ENCODE peak calls at places on chromosomes 1 and 21, in six cellular contexts. Z is right cardiac atrium; C is CD4-positive, alpha-beta memory T cell; N is PC-9; O is A549; D is adipocyte. A is an unnamed sample. For H3K4me1 and H3K9me3, the result is how much of the 10 kb centered on the place peaks cover.

GRCh38 chr1:53440633-53441032 is 18.6 kb upstream of the DMRTB1 start:
- DNase-seq in Z (no peak), C (no peak), N (no peak), O (no peak), D (no peak), A (no peak)

GRCh38 chr1:56258395-56258794 is 321.0 kb downstream of the PLPP3 start:
- DNase-seq in Z (no peak), C (no peak), N (no peak), O (no peak), D (no peak), A (no peak)

GRCh38 chr1:39901486-39902120 is at the start of gene MYCL:
- DNase-seq in Z (peak), C (peak), N (peak), O (peak), D (peak), A (peak)

GRCh38 chr1:211639500-211640361 is 35.7 kb downstream of the NEK2 start:
- DNase-seq in Z (no peak), C (no peak), N (peak), O (peak), D (peak), A (no peak)

GRCh38 chr1:101178688-101179491 is 57.9 kb upstream of the S1PR1 start:
- DNase-seq in Z (no peak), C (peak), N (no peak), O (no peak), D (no peak), A (no peak)

GRCh38 chr1:96845464-96845863 is 123.9 kb downstream of the PTBP2 start:
- DNase-seq in Z (peak), C (peak), N (no peak), O (peak), D (no peak), A (peak)

GRCh38 chr1:200856716-200857352 is 15.9 kb upstream of the GPR25 start:
- DNase-seq in Z (no peak), C (no peak), N (no peak), O (no peak), D (peak), A (no peak)

GRCh38 chr1:9149837-9150581 is 21.1 kb upstream of the GPR157 start:
- DNase-seq in Z (peak), C (no peak), N (no peak), O (no peak), D (no peak), A (no peak)

GRCh38 chr1:174165471-174166137 is 6.3 kb downstream of the RABGAP1L start:
- DNase-seq in Z (peak), C (no peak), N (no peak), O (no peak), D (peak), A (no peak)

GRCh38 chr1:202131956-202132821 is 9.5 kb downstream of the GPR37L1 start:
- DNase-seq in Z (peak), C (no peak), N (peak), O (no peak), D (no peak), A (no peak)

GRCh38 chr1:230073371-230074035 is 6.5 kb downstream of the GALNT2 start:
- DNase-seq in Z (peak), C (no peak), N (peak), O (peak), D (peak), A (peak)

GRCh38 chr1:156097499-156098178 is 15.4 kb upstream of the MEX3A start:
- DNase-seq in Z (peak), C (no peak), N (no peak), O (no peak), D (no peak), A (no peak)

GRCh38 chr1:5265416-5266075 is 611.1 kb downstream of the AJAP1 start:
- DNase-seq in Z (peak), C (no peak), N (no peak), O (no peak), D (no peak), A (no peak)

GRCh38 chr1:115184951-115185331 is 95.6 kb upstream of the TSPAN2 start:
- DNase-seq in Z (peak), C (no peak), N (peak), O (peak), D (peak), A (no peak)

GRCh38 chr1:58773406-58773840 is 10.4 kb downstream of the JUN start:
- DNase-seq in Z (peak), C (no peak), N (peak), O (no peak), D (peak), A (no peak)

GRCh38 chr1:213176341-213176740 is 125.3 kb downstream of the RPS6KC1 start:
- DNase-seq in Z (no peak), C (no peak), N (no peak), O (no peak), D (no peak), A (peak)

GRCh38 chr1:90616395-90616794 is 100.7 kb downstream of the BARHL2 start:
- DNase-seq in Z (no peak), C (no peak), N (no peak), O (peak), D (no peak), A (peak)

GRCh38 chr1:82704966-82705365 is 904.2 kb downstream of the ADGRL2 start:
- DNase-seq in Z (no peak), C (no peak), N (no peak), O (no peak), D (peak), A (no peak)

GRCh38 chr1:154936416-154937050 is at the start of gene PMVK:
- DNase-seq in Z (peak), C (peak), N (peak), O (peak), D (peak), A (peak)

GRCh38 chr1:56331207-56331891 is 248.0 kb downstream of the PLPP3 start:
- DNase-seq in Z (no peak), C (no peak), N (peak), O (no peak), D (peak), A (no peak)

GRCh38 chr1:244653439-244654283 is 735 bp downstream of the DESI2 start:
- DNase-seq in Z (no peak), C (peak), N (peak), O (peak), D (peak), A (peak)

DNA sequence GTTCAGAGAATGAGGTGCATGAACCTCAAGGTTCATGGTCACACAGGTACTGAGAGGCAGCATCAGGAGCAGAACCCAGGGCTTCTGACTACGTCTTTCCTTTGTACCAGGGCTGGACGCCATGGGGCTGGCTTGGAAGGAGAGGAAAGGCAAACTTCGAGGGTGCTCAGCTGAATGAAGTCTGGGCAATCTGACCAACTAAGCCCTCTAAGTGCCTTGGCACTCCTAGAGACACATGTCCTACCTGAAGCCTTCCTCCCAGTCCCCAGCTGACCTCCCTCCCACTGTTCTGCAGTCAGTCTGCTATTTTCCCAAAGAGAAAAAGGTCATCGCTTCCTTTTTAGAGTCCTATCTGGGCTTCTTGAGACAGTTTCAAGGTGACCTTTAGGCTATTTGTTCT is 5.2 kb downstream of the SLC9A1 start:
- DNase-seq in Z (no peak), C (no peak), N (no peak), O (no peak), D (no peak), A (no peak)
- H3K4me1 ChIP-seq in Z (under half), C (half or more), N (half or more), O (under half), D (half or more), A (under half)

GRCh38 chr1:33093004-33093403 is 12.1 kb downstream of the AZIN2 start:
- DNase-seq in Z (no peak), C (no peak), N (no peak), O (no peak), D (no peak), A (no peak)
- H3K4me3 ChIP-seq in Z (no peak), C (no peak), N (no peak), O (no peak), D (no peak), A (no peak)

GRCh38 chr1:2912424-2912823 is 108.8 kb upstream of the ACTRT2 start:
- DNase-seq in Z (no peak), C (no peak), N (no peak), O (no peak), D (no peak), A (no peak)
- H3K9me3 ChIP-seq in Z (under half), C (under half), N (under half), O (under half), D (under half), A (under half)

DNA sequence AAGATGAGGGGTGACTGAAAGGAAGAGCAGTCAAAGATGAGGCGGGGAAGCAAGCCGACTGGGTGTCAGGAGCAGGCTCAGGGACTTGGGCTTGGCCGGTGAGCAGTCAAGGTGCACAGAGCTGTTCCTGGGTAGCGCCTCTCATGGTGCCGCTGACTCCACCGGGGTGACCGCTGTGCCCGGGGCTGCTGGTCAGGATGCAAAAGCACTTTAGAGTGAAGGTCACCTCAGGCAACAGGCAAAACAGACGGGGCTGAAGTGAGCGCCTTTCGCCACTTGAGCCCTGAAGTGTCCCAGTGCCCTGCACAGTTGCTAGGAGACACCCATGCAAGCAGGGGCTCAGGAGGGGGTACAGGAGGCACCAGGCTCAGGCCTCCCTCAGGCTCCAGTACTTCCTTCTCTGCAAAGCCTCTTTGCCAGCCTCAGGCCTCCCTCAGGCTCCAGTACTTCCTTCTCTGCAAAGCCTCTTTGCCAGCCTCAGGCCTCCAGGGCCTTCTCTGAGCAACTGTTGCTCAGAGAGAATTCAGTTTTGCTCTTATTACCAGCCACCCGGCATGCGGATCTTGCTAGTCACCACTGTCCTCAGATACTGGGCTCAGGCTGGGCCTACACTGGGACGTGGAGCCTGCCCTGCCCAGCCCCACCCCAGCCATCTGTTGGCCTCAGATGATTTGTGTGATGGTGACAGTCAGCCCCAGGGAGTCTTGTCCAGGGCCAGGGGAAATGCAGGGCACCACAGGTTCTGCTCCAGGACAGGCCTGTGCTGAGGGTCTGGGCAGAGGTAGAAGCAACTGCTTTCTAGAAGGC is 99.7 kb upstream of the IRF2BP2 start:
- DNase-seq in Z (peak), C (no peak), N (no peak), O (no peak), D (no peak), A (no peak)
- H3K4me1 ChIP-seq in Z (under half), C (under half), N (under half), O (under half), D (under half), A (under half)

GRCh38 chr1:218498061-218498938 is 153.2 kb downstream of the TGFB2 start:
- DNase-seq in Z (no peak), C (no peak), N (peak), O (peak), D (peak), A (no peak)
- H3K4me3 ChIP-seq in Z (peak), C (no peak), N (no peak), O (peak), D (peak), A (no peak)

DNA sequence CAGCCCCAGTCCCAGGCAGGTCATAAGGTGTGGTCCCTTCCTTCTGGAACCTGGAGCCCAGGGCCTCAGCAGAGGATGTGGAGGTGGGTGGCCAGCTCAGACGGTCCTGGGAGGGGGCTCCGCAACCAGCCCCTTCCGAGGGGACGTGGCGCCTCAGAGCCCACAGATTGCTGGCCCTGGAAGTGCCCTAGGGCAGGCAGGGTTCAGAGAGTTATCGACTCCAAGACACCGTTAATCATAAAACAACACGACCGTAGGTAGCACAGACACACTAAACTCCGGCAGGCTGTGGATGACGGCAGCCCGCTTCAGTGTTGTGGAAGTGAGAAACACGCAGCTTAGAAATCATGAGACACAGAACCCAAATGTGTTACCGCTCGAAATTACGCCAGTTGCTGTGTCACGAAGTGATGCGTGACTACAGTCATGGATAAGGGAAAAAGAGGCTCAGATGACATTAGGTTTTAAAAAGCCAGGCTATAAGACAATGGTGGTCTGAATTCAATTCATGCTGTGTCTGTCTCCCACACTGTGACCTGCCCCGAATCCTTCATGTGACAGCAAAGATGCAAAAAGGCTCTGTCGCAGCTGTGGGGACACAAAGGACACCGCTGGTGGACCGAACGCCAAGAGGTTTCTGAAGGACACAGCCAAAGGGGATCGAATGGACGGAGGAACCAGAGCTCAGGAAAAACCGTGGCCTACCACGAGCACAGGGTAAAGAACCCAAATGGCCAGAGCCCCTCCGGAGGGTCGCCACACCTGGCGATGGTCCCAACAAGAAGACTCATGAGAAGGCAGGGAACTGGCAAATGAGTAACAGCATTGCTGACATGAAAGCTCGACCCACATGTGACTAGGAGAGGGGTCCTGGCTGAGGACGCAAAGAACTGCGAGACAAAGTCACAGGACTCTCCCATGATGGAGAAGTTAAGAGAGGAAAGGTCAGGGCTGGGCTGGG is 1.7 kb upstream of the SUMO3 start:
- DNase-seq in Z (no peak), C (no peak), N (no peak), O (no peak), D (no peak), A (no peak)
- H3K9me3 ChIP-seq in Z (under half), C (under half), N (under half), O (under half), D (under half), A (under half)

GRCh38 chr1:223702735-223703667 is 9.3 kb upstream of the CAPN2 start:
- DNase-seq in Z (no peak), C (no peak), N (peak), O (peak), D (peak), A (no peak)
- H3K4me1 ChIP-seq in Z (under half), C (under half), N (half or more), O (half or more), D (half or more), A (under half)

DNA sequence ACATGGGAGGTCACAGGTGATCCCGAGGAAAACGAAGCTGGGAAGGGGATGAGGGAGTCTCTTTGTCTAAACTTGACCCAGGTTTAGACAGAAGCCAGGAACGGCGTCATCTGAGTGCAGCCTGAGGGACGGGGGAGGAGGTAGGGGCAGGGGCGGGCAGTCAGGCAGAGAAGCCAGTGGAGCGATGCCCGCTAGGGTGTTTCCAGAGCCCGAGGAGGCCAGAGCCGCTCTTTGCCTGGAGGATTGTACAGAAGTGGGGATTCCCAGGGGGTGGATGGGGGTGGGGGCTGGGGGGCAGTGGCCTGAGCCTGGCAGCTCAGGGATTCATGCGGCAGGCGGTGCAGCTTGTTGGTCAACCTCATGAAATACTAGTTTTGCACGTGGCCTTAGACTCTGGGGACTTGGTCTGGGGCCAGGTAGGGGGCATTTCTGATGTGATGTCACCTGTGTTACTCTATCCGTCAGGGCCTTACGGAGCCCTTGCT is 58.4 kb downstream of the VPS26C start:
- DNase-seq in Z (no peak), C (no peak), N (no peak), O (no peak), D (no peak), A (no peak)
- H3K4me3 ChIP-seq in Z (no peak), C (no peak), N (no peak), O (no peak), D (no peak), A (no peak)

GRCh38 chr1:235673981-235674380 is 24.4 kb upstream of the GNG4 start:
- DNase-seq in Z (no peak), C (no peak), N (no peak), O (no peak), D (no peak), A (no peak)
- H3K9me3 ChIP-seq in Z (under half), C (under half), N (under half), O (under half), D (half or more), A (under half)

A was measured in HAP-1.